ENCODE peak calls at places on chromosome 17, in five cellular contexts. C is type B pancreatic cell, I is progenitor cell of endocrine pancreas, M is tibial artery, K is RWPE1. L is an unnamed sample.

GRCh38 chr17:12512712-12513355 is 152.9 kb upstream of the MYOCD start:
- DNase-seq in C (no peak), I (no peak), M (no peak), K (no peak), L (no peak)

GRCh38 chr17:33210240-33210639 is 82.9 kb downstream of the ASIC2 start:
- DNase-seq in C (no peak), I (no peak), M (peak), K (no peak), L (no peak)

GRCh38 chr17:7912927-7913524 is 3.1 kb downstream of the RNF227 start:
- DNase-seq in C (no peak), I (no peak), M (no peak), K (peak), L (peak)

GRCh38 chr17:55722016-55722706 is 503 bp downstream of the TMEM100 start:
- DNase-seq in C (no peak), I (no peak), M (no peak), K (no peak), L (no peak)

GRCh38 chr17:37359682-37360188 is 16.1 kb upstream of the C17orf78 start:
- DNase-seq in C (no peak), I (no peak), M (no peak), K (no peak), L (no peak)

GRCh38 chr17:76137026-76137350 is 4.1 kb downstream of the FOXJ1 start:
- DNase-seq in C (no peak), I (no peak), M (no peak), K (no peak), L (no peak)

GRCh38 chr17:66438101-66438500 is 135.7 kb downstream of the PRKCA start:
- DNase-seq in C (no peak), I (no peak), M (no peak), K (no peak), L (no peak)

GRCh38 chr17:12070561-12070960 is 49.9 kb downstream of the MAP2K4 start:
- DNase-seq in C (no peak), I (no peak), M (no peak), K (no peak), L (no peak)

GRCh38 chr17:73267648-73268537 is 6.2 kb upstream of the CPSF4L start:
- DNase-seq in C (no peak), I (no peak), M (no peak), K (no peak), L (no peak)

GRCh38 chr17:50256826-50257573 is 17.3 kb upstream of the TMEM92 start:
- DNase-seq in C (no peak), I (no peak), M (no peak), K (no peak), L (no peak)

GRCh38 chr17:3667366-3668278 is 756 bp downstream of the TAX1BP3 start:
- DNase-seq in C (peak), I (peak), M (peak), K (peak), L (no peak)

GRCh38 chr17:63395075-63395815 is 50.9 kb downstream of the CYB561 start:
- DNase-seq in C (no peak), I (no peak), M (no peak), K (no peak), L (no peak)

GRCh38 chr17:4565209-4566141 is 5.1 kb upstream of the GGT6 start:
- DNase-seq in C (no peak), I (peak), M (peak), K (peak), L (no peak)

GRCh38 chr17:44247346-44248219 is 20.4 kb downstream of the SLC4A1 start:
- DNase-seq in C (no peak), I (no peak), M (no peak), K (no peak), L (no peak)

DNA sequence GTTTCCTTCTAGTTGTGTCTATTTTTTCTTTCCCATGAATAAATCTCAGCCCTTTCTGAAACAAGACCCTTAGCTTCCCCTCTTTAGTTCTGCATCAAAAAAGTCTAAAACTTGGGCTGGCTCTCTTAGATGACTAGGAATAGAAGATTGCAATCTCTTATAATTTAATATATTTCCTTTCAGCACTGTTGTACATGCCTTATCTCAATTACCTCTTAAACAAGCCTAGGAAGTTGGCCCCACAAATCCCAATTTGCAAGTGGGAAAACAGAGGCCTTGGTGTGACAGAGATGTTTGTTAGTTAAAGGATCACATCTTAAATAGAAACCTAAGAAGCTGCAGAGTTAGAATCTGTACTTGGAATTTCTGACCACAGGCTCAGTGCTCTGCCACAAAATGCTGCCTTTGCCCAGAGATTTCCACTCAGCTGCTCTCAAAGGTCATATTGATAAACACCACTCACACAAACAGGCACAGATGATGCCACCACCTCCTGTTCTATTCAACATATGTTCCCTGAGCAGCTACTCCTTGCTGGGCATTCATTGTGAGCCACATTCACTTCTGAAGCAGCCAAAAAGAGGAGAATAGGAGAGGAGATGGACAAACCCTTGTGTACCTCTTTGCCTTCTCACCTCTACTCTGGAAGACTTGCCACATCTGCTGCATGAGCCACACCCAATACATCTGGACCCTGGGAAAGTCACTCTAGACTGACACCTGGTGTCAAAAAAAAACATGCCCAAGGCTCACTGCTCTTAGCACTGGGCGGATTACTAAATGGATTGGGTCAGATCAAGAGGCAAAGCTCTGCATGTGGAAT is 5.5 kb downstream of the CCDC182 start:
- DNase-seq in C (no peak), I (no peak), M (no peak), K (peak), L (no peak)
- TF ChIP-seq CTCF in C (peak), I (peak), M (no peak), K (peak), L (peak)

DNA sequence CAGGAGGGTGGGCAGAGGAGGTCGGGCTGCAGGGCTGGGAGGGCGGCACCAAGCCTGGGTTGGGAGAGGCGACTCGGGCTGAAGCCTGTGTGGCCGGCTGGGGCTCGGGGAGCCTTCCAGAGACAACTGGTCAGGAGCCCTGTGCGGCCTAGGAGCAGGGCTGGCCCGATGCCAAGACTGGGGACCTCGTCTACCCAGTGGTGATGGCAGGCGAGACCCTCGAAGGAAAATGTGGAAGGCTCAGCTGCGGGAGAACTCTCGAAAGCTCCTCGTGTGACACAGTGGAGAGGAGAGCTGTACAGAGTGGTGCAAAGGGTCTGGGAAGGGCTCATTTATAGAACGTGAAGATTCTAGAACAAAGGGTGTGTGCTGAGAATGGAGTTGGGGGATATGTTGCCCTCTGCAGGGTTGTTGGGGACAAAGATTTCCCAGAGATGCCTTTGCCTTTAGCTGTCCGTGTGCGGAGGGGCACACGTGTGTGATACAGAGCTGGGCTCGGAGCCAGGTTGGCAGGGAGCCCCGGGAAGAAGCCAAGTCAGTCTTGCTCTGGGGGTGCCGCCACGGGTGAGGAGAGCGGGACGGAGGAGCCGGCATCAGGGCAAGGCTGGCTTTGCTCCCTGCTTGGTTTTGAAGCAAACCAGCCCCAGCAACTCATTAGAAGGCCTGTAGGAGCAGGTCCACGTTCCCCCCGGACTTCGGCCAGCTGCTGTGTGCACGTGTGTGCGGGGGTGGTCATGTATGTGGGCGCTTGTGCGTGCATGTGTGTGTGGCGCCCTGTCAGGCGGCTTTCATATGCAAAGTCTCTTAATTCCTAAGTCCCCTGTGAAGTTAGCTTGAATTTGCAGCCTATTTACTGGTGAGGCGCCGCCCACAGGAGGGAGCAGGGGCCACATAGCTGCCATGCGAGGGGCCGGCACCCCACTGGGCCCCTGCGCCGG is 132.4 kb upstream of the CHMP6 start:
- DNase-seq in C (no peak), I (no peak), M (peak), K (peak), L (no peak)
- TF ChIP-seq CTCF in C (no peak), I (no peak), M (no peak), K (no peak), L (no peak)

GRCh38 chr17:17216776-17217175 is 10.6 kb upstream of the PLD6 start:
- DNase-seq in C (no peak), I (no peak), M (no peak), K (no peak), L (no peak)
- TF ChIP-seq CTCF in C (peak), I (no peak), M (no peak), K (no peak), L (no peak)

GRCh38 chr17:42104264-42104663 is 6.0 kb upstream of the ZNF385C start:
- DNase-seq in C (no peak), I (no peak), M (no peak), K (no peak), L (no peak)
- TF ChIP-seq CTCF in C (no peak), I (no peak), M (no peak), K (no peak), L (no peak)

GRCh38 chr17:15973834-15974233 is 25.7 kb downstream of the ZSWIM7 start:
- DNase-seq in C (no peak), I (no peak), M (no peak), K (no peak), L (no peak)

GRCh38 chr17:15981646-15982580 is 17.6 kb downstream of the ZSWIM7 start:
- DNase-seq in C (no peak), I (no peak), M (no peak), K (no peak), L (no peak)

GRCh38 chr17:15981208-15981607 is 18.3 kb downstream of the ZSWIM7 start:
- DNase-seq in C (no peak), I (no peak), M (no peak), K (no peak), L (no peak)

GRCh38 chr17:15978606-15979005 is 20.9 kb downstream of the ZSWIM7 start:
- DNase-seq in C (no peak), I (no peak), M (no peak), K (no peak), L (no peak)

GRCh38 chr17:15977894-15978293 is 21.6 kb downstream of the ZSWIM7 start:
- DNase-seq in C (no peak), I (no peak), M (no peak), K (no peak), L (no peak)
- TF ChIP-seq CTCF in C (no peak), I (no peak), M (no peak), K (no peak), L (no peak)